ENCODE peak calls at places on chromosomes 3 and 15, in six cellular contexts. One of them, this sample, is unnamed.
A peak's percentile ranks its signal among the peaks of the same experiment; 100 is the strongest.

GRCh38 chr3:72560857-72561675 is 287.2 kb downstream of the SHQ1 start:
- DNase-seq in CD8-positive, alpha-beta memory T cell: no peak
- DNase-seq in IMR-90: no peak
- DNase-seq in mesendoderm: peak; percentile 25
- DNase-seq in AG09309: no peak
- DNase-seq in CD8-positive, alpha-beta T cell: no peak
- DNase-seq in this sample: no peak

GRCh38 chr3:114147281-114147680 is 31.6 kb downstream of the DRD3 start:
- DNase-seq in mesendoderm: no peak
- DNase-seq in CD8-positive, alpha-beta memory T cell: no peak
- DNase-seq in CD8-positive, alpha-beta T cell: no peak
- DNase-seq in AG09309: no peak
- DNase-seq in IMR-90: no peak
- DNase-seq in this sample: no peak

GRCh38 chr3:139439278-139439677 is 37.0 kb downstream of the RBP2 start:
- DNase-seq in IMR-90: no peak
- DNase-seq in CD8-positive, alpha-beta memory T cell: no peak
- DNase-seq in AG09309: no peak
- DNase-seq in CD8-positive, alpha-beta T cell: no peak
- DNase-seq in mesendoderm: no peak
- DNase-seq in this sample: no peak

GRCh38 chr3:143771939-143772338 is 76.3 kb downstream of the SLC9A9 start:
- DNase-seq in CD8-positive, alpha-beta memory T cell: no peak
- DNase-seq in AG09309: no peak
- DNase-seq in CD8-positive, alpha-beta T cell: no peak
- DNase-seq in mesendoderm: no peak
- DNase-seq in IMR-90: no peak
- DNase-seq in this sample: no peak

GRCh38 chr15:38176696-38177095 is 75.9 kb upstream of the SPRED1 start:
- DNase-seq in IMR-90: no peak
- DNase-seq in CD8-positive, alpha-beta memory T cell: no peak
- DNase-seq in mesendoderm: no peak
- DNase-seq in AG09309: no peak
- DNase-seq in CD8-positive, alpha-beta T cell: no peak
- DNase-seq in this sample: no peak

GRCh38 chr3:50806806-50807205 is 132.1 kb downstream of the DOCK3 start:
- DNase-seq in CD8-positive, alpha-beta T cell: no peak
- DNase-seq in CD8-positive, alpha-beta memory T cell: no peak
- DNase-seq in AG09309: no peak
- DNase-seq in mesendoderm: peak; percentile 88
- DNase-seq in IMR-90: no peak
- DNase-seq in this sample: no peak

GRCh38 chr15:38991126-38991525 is 426.5 kb upstream of the RASGRP1 start:
- DNase-seq in CD8-positive, alpha-beta T cell: no peak
- DNase-seq in IMR-90: peak; percentile 56
- DNase-seq in AG09309: no peak
- DNase-seq in mesendoderm: peak; percentile 73
- DNase-seq in CD8-positive, alpha-beta memory T cell: no peak
- DNase-seq in this sample: no peak

GRCh38 chr15:70870066-70870465 is 16.1 kb upstream of the LARP6 start:
- DNase-seq in AG09309: no peak
- DNase-seq in mesendoderm: no peak
- DNase-seq in IMR-90: peak; percentile 91
- DNase-seq in CD8-positive, alpha-beta memory T cell: no peak
- DNase-seq in CD8-positive, alpha-beta T cell: no peak
- DNase-seq in this sample: no peak

GRCh38 chr15:43881944-43882343 is 55.1 kb downstream of the WDR76 start:
- DNase-seq in AG09309: no peak
- DNase-seq in IMR-90: no peak
- DNase-seq in CD8-positive, alpha-beta memory T cell: no peak
- DNase-seq in mesendoderm: peak; percentile 47
- DNase-seq in CD8-positive, alpha-beta T cell: no peak
- DNase-seq in this sample: no peak

GRCh38 chr3:63029326-63029725 is 154.1 kb upstream of the CADPS start:
- DNase-seq in mesendoderm: peak; percentile 47
- DNase-seq in CD8-positive, alpha-beta memory T cell: no peak
- DNase-seq in IMR-90: no peak
- DNase-seq in AG09309: no peak
- DNase-seq in CD8-positive, alpha-beta T cell: no peak
- DNase-seq in this sample: no peak

GRCh38 chr3:145639880-145640279 is 521.1 kb downstream of the PLOD2 start:
- DNase-seq in CD8-positive, alpha-beta T cell: no peak
- DNase-seq in CD8-positive, alpha-beta memory T cell: no peak
- DNase-seq in IMR-90: no peak
- DNase-seq in mesendoderm: peak; percentile 37
- DNase-seq in AG09309: no peak
- DNase-seq in this sample: no peak

GRCh38 chr15:85005319-85005718 is 23.7 kb downstream of the PDE8A start:
- DNase-seq in AG09309: no peak
- DNase-seq in CD8-positive, alpha-beta memory T cell: no peak
- DNase-seq in IMR-90: no peak
- DNase-seq in CD8-positive, alpha-beta T cell: no peak
- DNase-seq in mesendoderm: no peak
- DNase-seq in this sample: no peak

GRCh38 chr3:179526989-179527391 is 35.7 kb upstream of the ACTL6A start:
- DNase-seq in CD8-positive, alpha-beta T cell: no peak
- DNase-seq in AG09309: no peak
- DNase-seq in IMR-90: peak; percentile 84
- DNase-seq in mesendoderm: peak; percentile 89
- DNase-seq in CD8-positive, alpha-beta memory T cell: no peak
- DNase-seq in this sample: no peak

GRCh38 chr15:100201376-100202280 is 140.1 kb downstream of the ADAMTS17 start:
- DNase-seq in CD8-positive, alpha-beta memory T cell: peak; percentile 4
- DNase-seq in IMR-90: no peak
- DNase-seq in CD8-positive, alpha-beta T cell: peak; percentile 23
- DNase-seq in AG09309: no peak
- DNase-seq in mesendoderm: no peak
- DNase-seq in this sample: no peak

GRCh38 chr3:65575376-65575840 is 463.3 kb downstream of the MAGI1 start:
- DNase-seq in AG09309: peak; percentile 28
- DNase-seq in CD8-positive, alpha-beta memory T cell: no peak
- DNase-seq in CD8-positive, alpha-beta T cell: no peak
- DNase-seq in mesendoderm: no peak
- DNase-seq in IMR-90: peak; percentile 98
- DNase-seq in this sample: no peak

GRCh38 chr15:32636410-32636809 is 5.1 kb upstream of the SCG5 start:
- DNase-seq in mesendoderm: no peak
- DNase-seq in CD8-positive, alpha-beta memory T cell: no peak
- DNase-seq in CD8-positive, alpha-beta T cell: no peak
- DNase-seq in IMR-90: no peak
- DNase-seq in AG09309: no peak
- DNase-seq in this sample: no peak

GRCh38 chr15:90743407-90743806 is 26.3 kb downstream of the BLM start:
- DNase-seq in CD8-positive, alpha-beta memory T cell: no peak
- DNase-seq in mesendoderm: no peak
- DNase-seq in IMR-90: no peak
- DNase-seq in CD8-positive, alpha-beta T cell: no peak
- DNase-seq in AG09309: no peak
- DNase-seq in this sample: no peak

GRCh38 chr3:183576487-183577107 is 21.1 kb upstream of the KLHL6 start:
- DNase-seq in IMR-90: no peak
- DNase-seq in mesendoderm: no peak
- DNase-seq in AG09309: no peak
- DNase-seq in CD8-positive, alpha-beta memory T cell: no peak
- DNase-seq in CD8-positive, alpha-beta T cell: no peak
- DNase-seq in this sample: no peak

GRCh38 chr3:189632238-189632637 is 1.0 kb downstream of the TP63 start:
- DNase-seq in mesendoderm: no peak
- DNase-seq in CD8-positive, alpha-beta memory T cell: no peak
- DNase-seq in AG09309: no peak
- DNase-seq in CD8-positive, alpha-beta T cell: no peak
- DNase-seq in IMR-90: no peak
- DNase-seq in this sample: no peak

GRCh38 chr3:100978036-100978659 is 15.1 kb downstream of the ABI3BP start:
- DNase-seq in CD8-positive, alpha-beta T cell: no peak
- DNase-seq in IMR-90: no peak
- DNase-seq in AG09309: no peak
- DNase-seq in mesendoderm: no peak
- DNase-seq in CD8-positive, alpha-beta memory T cell: no peak
- DNase-seq in this sample: no peak

DNA sequence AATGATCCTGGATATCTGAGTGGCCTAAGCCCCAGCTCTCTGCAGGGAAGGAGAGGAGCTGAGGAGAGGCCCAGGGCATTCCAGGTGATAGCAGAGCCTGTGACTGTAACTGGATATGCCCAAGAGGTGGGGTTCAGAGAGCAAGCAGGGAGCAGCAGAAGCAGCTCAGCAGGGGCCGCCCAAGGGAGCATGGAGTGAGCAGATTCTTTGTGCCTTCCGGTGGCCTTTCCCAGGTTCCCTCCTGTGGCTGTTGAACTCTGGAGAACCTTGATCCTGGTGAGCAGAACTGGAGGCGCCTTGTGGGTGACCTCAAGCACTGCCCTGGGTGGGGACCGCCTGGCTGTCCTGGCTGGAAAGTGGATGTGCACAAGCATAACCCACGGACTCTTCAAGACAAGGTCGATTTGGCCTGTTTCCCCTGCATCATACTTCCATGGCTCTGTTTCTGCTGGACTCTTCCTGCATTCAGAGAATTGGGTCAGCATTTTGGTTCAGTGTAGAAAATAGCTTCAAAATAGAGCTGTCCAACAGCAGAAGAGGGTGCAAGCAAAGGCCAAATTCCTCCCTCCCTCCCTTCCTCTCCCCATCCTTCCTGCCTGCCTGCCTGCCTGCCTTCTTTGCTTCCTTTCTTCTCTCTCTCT is 76.1 kb downstream of the ARNT2 start:
- DNase-seq in CD8-positive, alpha-beta memory T cell: no peak
- DNase-seq in CD8-positive, alpha-beta T cell: no peak
- DNase-seq in AG09309: no peak
- DNase-seq in IMR-90: no peak
- DNase-seq in mesendoderm: peak; percentile 50
- DNase-seq in this sample: no peak
- H3K4me3 ChIP-seq in CD8-positive, alpha-beta memory T cell: no peak overlapping the region
- H3K4me3 ChIP-seq in CD8-positive, alpha-beta T cell: no peak overlapping the region
- H3K4me3 ChIP-seq in AG09309: no peak overlapping the region
- H3K4me3 ChIP-seq in IMR-90: peak overlapping the region; percentile 8
- H3K4me3 ChIP-seq in mesendoderm: no peak overlapping the region
- H3K4me3 ChIP-seq in this sample: no peak overlapping the region

GRCh38 chr3:130932979-130933378 is 39.1 kb downstream of the ATP2C1 start:
- DNase-seq in CD8-positive, alpha-beta memory T cell: no peak
- DNase-seq in mesendoderm: no peak
- DNase-seq in CD8-positive, alpha-beta T cell: no peak
- DNase-seq in IMR-90: no peak
- DNase-seq in AG09309: no peak
- DNase-seq in this sample: no peak

GRCh38 chr3:130933801-130934345 is 40.0 kb downstream of the ATP2C1 start:
- DNase-seq in CD8-positive, alpha-beta memory T cell: no peak
- DNase-seq in IMR-90: peak; percentile 37
- DNase-seq in mesendoderm: no peak
- DNase-seq in AG09309: no peak
- DNase-seq in CD8-positive, alpha-beta T cell: no peak
- DNase-seq in this sample: no peak

GRCh38 chr3:130926504-130926903 is 32.6 kb downstream of the ATP2C1 start:
- DNase-seq in CD8-positive, alpha-beta memory T cell: no peak
- DNase-seq in IMR-90: no peak
- DNase-seq in mesendoderm: peak; percentile 18
- DNase-seq in CD8-positive, alpha-beta T cell: no peak
- DNase-seq in AG09309: no peak
- DNase-seq in this sample: no peak

GRCh38 chr3:130925628-130926027 is 31.7 kb downstream of the ATP2C1 start:
- DNase-seq in CD8-positive, alpha-beta memory T cell: no peak
- DNase-seq in AG09309: no peak
- DNase-seq in CD8-positive, alpha-beta T cell: no peak
- DNase-seq in IMR-90: no peak
- DNase-seq in mesendoderm: no peak
- DNase-seq in this sample: no peak

DNA sequence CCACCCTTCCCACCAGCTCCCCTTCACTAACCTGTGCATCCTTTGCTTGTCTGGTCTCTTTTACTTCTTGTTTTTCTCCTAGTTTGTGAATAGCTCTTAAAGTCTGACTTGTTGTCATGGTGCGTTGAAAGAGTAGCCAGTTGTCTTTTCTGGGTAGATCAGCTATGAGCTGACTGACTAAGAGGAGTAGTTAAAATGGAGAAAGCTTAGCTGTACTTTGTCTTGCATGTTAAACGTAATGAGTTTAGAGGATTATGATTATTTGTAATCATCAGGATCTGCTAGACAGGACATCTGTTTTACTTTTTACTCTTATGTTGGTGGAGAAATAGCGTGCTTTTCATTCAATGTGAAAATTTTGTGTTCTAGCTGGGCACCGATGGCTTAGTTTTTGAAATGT is 35.9 kb downstream of the ATP2C1 start:
- DNase-seq in CD8-positive, alpha-beta T cell: no peak
- DNase-seq in IMR-90: no peak
- DNase-seq in CD8-positive, alpha-beta memory T cell: no peak
- DNase-seq in AG09309: no peak
- DNase-seq in mesendoderm: no peak
- DNase-seq in this sample: no peak
- H3K4me3 ChIP-seq in CD8-positive, alpha-beta T cell: no peak overlapping the region
- H3K4me3 ChIP-seq in IMR-90: no peak overlapping the region
- H3K4me3 ChIP-seq in CD8-positive, alpha-beta memory T cell: no peak overlapping the region
- H3K4me3 ChIP-seq in AG09309: no peak overlapping the region
- H3K4me3 ChIP-seq in mesendoderm: no peak overlapping the region
- H3K4me3 ChIP-seq in this sample: no peak overlapping the region

GRCh38 chr15:68820589-68821189 is at the start of gene ANP32A:
- DNase-seq in CD8-positive, alpha-beta memory T cell: peak; percentile 92
- DNase-seq in CD8-positive, alpha-beta T cell: peak; percentile 98
- DNase-seq in AG09309: peak; percentile 65
- DNase-seq in mesendoderm: peak; percentile 98
- DNase-seq in IMR-90: peak; percentile 91
- DNase-seq in this sample: peak; percentile 96

GRCh38 chr15:68821190-68821897 is 649 bp upstream of the ANP32A start:
- DNase-seq in AG09309: no peak
- DNase-seq in CD8-positive, alpha-beta memory T cell: no peak
- DNase-seq in mesendoderm: no peak
- DNase-seq in IMR-90: no peak
- DNase-seq in CD8-positive, alpha-beta T cell: no peak
- DNase-seq in this sample: no peak

GRCh38 chr15:68821898-68822380 is 1.2 kb upstream of the ANP32A start:
- DNase-seq in IMR-90: no peak
- DNase-seq in CD8-positive, alpha-beta memory T cell: no peak
- DNase-seq in mesendoderm: no peak
- DNase-seq in AG09309: no peak
- DNase-seq in CD8-positive, alpha-beta T cell: no peak
- DNase-seq in this sample: no peak

GRCh38 chr15:68823561-68823960 is 2.9 kb upstream of the ANP32A start:
- DNase-seq in AG09309: no peak
- DNase-seq in CD8-positive, alpha-beta memory T cell: no peak
- DNase-seq in mesendoderm: peak; percentile 33
- DNase-seq in IMR-90: no peak
- DNase-seq in CD8-positive, alpha-beta T cell: no peak
- DNase-seq in this sample: no peak

DNA sequence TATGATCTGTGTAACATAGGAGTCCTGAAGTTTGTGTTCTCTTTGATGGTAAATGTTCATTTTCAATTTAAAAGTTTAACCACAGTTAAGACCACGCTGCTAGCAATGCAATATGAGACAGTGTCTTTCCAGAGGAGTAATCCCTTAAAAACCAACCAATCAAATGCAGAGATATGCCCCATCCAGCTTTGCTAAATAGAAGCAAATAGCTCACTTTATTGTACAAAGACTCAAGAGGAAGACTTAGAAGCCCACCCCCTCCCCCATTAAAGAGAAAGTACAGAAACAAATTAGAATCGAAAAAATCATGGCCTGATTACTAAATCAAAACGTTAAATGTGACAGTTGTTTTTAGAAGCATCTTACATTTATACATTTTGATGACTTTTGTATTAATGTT is 2.1 kb upstream of the ANP32A start:
- DNase-seq in AG09309: no peak
- DNase-seq in CD8-positive, alpha-beta memory T cell: no peak
- DNase-seq in CD8-positive, alpha-beta T cell: no peak
- DNase-seq in mesendoderm: no peak
- DNase-seq in IMR-90: no peak
- DNase-seq in this sample: no peak
- H3K4me3 ChIP-seq in AG09309: no peak overlapping the region
- H3K4me3 ChIP-seq in CD8-positive, alpha-beta memory T cell: no peak overlapping the region
- H3K4me3 ChIP-seq in CD8-positive, alpha-beta T cell: no peak overlapping the region
- H3K4me3 ChIP-seq in mesendoderm: no peak overlapping the region
- H3K4me3 ChIP-seq in IMR-90: no peak overlapping the region
- H3K4me3 ChIP-seq in this sample: no peak overlapping the region

GRCh38 chr3:137764563-137765309 is 621 bp downstream of the SOX14 start:
- DNase-seq in mesendoderm: peak; percentile 40
- DNase-seq in AG09309: no peak
- DNase-seq in IMR-90: no peak
- DNase-seq in CD8-positive, alpha-beta memory T cell: no peak
- DNase-seq in CD8-positive, alpha-beta T cell: no peak
- DNase-seq in this sample: no peak
- H3K4me3 ChIP-seq in mesendoderm: no peak overlapping the region
- H3K4me3 ChIP-seq in AG09309: no peak overlapping the region
- H3K4me3 ChIP-seq in IMR-90: no peak overlapping the region
- H3K4me3 ChIP-seq in CD8-positive, alpha-beta memory T cell: no peak overlapping the region
- H3K4me3 ChIP-seq in CD8-positive, alpha-beta T cell: no peak overlapping the region
- H3K4me3 ChIP-seq in this sample: no peak overlapping the region

This sample was measured in naive thymus-derived CD4-positive, alpha-beta T cell.